ENCODE peak calls at places on chromosomes 16 and 17, in four cellular contexts. A is IMR-90, V is Peyer's patch, N is body of pancreas. P is an unnamed sample. For H3K4me1, the result is how much of the 10 kb centered on the place peaks cover.

GRCh38 chr17:67377727-67378443 is 804 bp downstream of the PITPNC1 start:
- DNase-seq in A (peak), V (peak), N (peak), P (peak)

GRCh38 chr17:44607836-44608690 is 48.2 kb upstream of the MEIOC start:
- DNase-seq in A (peak), V (no peak), N (no peak), P (no peak)

GRCh38 chr17:5545051-5545987 is 39.0 kb downstream of the NLRP1 start:
- DNase-seq in A (peak), V (peak), N (no peak), P (peak)

GRCh38 chr17:63702223-63702577 is 2.3 kb upstream of the LIMD2 start:
- DNase-seq in A (no peak), V (peak), N (no peak), P (no peak)

GRCh38 chr16:48445782-48446533 is 60.7 kb upstream of the SIAH1 start:
- DNase-seq in A (no peak), V (no peak), N (no peak), P (no peak)

GRCh38 chr16:88650749-88651275 is at the start of gene CYBA:
- DNase-seq in A (peak), V (peak), N (peak), P (peak)

GRCh38 chr17:17836818-17837379 is at the start of gene SREBF1:
- DNase-seq in A (peak), V (peak), N (peak), P (peak)

GRCh38 chr16:12896562-12896961 is 4.8 kb upstream of the SHISA9 start:
- DNase-seq in A (no peak), V (no peak), N (no peak), P (no peak)

GRCh38 chr17:58918072-58918471 is 162.4 kb downstream of the PPM1E start:
- DNase-seq in A (no peak), V (no peak), N (no peak), P (no peak)

GRCh38 chr16:27698266-27698665 is 148.3 kb downstream of the KATNIP start:
- DNase-seq in A (no peak), V (no peak), N (no peak), P (no peak)

GRCh38 chr17:2547176-2547575 is 35.5 kb upstream of the METTL16 start:
- DNase-seq in A (peak), V (no peak), N (no peak), P (peak)

GRCh38 chr17:34981538-34982241 is 1.4 kb downstream of the LIG3 start:
- DNase-seq in A (peak), V (no peak), N (no peak), P (no peak)

GRCh38 chr16:1655909-1656807 is 21.9 kb upstream of the JPT2 start:
- DNase-seq in A (no peak), V (no peak), N (no peak), P (no peak)

GRCh38 chr16:83989300-83989699 is 21.3 kb downstream of the NECAB2 start:
- DNase-seq in A (no peak), V (no peak), N (peak), P (no peak)

GRCh38 chr16:19884611-19885455 is at the start of gene GPRC5B:
- DNase-seq in A (peak), V (no peak), N (peak), P (peak)

GRCh38 chr17:31175237-31175636 is 80.5 kb downstream of the NF1 start:
- DNase-seq in A (no peak), V (no peak), N (no peak), P (peak)

GRCh38 chr16:69048328-69049120 is 56.9 kb upstream of the HAS3 start:
- DNase-seq in A (no peak), V (no peak), N (no peak), P (no peak)

GRCh38 chr16:77882359-77882758 is 94.0 kb downstream of the VAT1L start:
- DNase-seq in A (peak), V (no peak), N (no peak), P (no peak)

DNA sequence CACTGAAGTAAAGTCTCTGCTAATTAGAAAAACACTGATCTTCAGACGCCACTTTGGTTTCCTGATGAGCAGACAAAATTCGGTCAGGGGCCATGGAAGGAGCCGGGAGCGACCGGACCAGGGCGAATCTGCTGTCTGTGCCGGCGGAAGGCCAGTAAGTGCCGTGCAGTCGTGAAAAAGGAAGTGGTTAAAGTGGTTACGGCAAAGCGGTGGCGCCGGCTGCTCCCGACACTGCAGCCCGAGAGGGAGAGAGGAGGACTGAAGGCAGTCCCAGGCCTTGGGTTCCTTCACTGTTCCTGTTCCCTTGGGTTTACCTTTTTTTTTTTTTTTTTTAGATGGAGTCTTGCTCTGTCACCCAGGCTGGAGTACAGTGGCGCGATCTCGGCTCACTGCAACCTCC is 17.3 kb upstream of the HEXD start:
- DNase-seq in A (no peak), V (peak), N (no peak), P (no peak)
- TF ChIP-seq POLR2A in A (no peak), V (no peak), N (no peak), P (no peak)

GRCh38 chr16:529012-529575 is 1.6 kb downstream of the CAPN15 start:
- DNase-seq in A (no peak), V (peak), N (peak), P (no peak)
- H3K4me3 ChIP-seq in A (peak), V (peak), N (peak), P (peak)

GRCh38 chr16:24731722-24732419 is 2.4 kb downstream of the TNRC6A start:
- DNase-seq in A (no peak), V (no peak), N (peak), P (peak)

GRCh38 chr16:24730914-24731313 is 1.5 kb downstream of the TNRC6A start:
- DNase-seq in A (no peak), V (no peak), N (no peak), P (no peak)

GRCh38 chr16:24736758-24737157 is 7.3 kb downstream of the TNRC6A start:
- DNase-seq in A (no peak), V (no peak), N (no peak), P (no peak)

GRCh38 chr16:24737391-24737871 is 8.0 kb downstream of the TNRC6A start:
- DNase-seq in A (peak), V (no peak), N (no peak), P (no peak)

DNA sequence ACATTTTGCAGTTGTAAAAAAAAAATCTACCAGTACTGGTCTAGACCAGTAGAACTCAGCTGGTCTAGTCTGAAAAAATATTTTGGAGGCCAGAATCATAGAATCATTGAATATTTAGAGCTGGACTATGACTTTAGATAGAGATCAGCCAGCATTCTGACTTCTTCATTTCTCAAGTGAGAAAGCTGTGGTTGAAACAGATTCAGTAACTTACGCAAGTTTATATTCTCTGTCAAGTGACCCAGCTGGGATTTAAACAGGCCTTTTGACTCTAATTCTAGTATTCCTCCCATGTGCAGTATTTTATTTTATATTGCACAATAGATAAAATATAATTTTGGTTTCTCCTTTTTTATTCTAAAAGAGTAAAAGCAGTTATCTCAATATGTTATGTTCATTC is 4.9 kb downstream of the TNRC6A start:
- DNase-seq in A (peak), V (no peak), N (no peak), P (no peak)
- H3K4me1 ChIP-seq in A (under half), V (under half), N (half or more), P (half or more)

DNA sequence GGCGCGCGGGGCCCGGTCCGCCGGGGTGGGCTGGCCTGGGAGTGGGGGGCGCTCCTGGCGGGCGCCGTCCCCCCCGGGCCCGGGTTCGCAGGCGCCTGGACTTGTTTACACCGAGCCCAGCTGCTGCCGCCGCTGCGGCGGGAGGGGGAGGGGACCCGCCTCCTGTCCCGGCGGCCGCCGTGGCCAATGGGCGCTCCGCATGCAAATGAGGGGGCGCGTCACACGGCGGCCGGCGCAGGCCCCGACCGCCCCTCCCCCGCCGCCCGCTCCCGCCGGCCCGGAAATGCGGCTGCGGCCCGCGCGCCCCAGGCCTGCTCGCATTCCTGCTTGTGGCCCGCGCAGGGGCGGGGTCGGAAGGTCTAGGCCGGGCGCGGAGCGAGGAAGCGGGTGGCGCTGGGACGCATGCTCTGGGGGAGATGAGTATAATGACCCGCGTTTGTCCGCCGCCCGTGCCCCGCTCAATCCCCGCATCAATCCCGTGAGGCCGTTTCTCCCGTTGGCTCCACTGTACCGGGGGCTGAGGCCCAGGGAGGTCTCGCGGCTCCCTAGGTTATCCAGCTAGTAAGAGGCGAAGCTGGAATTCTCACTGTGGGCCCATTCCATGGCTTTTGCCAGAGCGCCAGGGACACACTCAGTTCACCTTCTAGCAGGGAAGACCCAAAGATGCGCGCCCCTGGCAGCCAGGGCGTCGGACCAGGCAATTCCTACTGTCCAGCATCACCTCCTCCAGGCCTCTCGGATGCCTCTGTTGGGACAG is at the start of gene YPEL3:
- DNase-seq in A (peak), V (peak), N (peak), P (peak)
- TF ChIP-seq POLR2A in A (no peak), V (peak), N (peak), P (peak)

GRCh38 chr17:77476920-77477805 is 336.4 kb downstream of the SEC14L1 start:
- DNase-seq in A (peak), V (no peak), N (peak), P (peak)
- H3K4me3 ChIP-seq in A (no peak), V (no peak), N (no peak), P (no peak)

DNA sequence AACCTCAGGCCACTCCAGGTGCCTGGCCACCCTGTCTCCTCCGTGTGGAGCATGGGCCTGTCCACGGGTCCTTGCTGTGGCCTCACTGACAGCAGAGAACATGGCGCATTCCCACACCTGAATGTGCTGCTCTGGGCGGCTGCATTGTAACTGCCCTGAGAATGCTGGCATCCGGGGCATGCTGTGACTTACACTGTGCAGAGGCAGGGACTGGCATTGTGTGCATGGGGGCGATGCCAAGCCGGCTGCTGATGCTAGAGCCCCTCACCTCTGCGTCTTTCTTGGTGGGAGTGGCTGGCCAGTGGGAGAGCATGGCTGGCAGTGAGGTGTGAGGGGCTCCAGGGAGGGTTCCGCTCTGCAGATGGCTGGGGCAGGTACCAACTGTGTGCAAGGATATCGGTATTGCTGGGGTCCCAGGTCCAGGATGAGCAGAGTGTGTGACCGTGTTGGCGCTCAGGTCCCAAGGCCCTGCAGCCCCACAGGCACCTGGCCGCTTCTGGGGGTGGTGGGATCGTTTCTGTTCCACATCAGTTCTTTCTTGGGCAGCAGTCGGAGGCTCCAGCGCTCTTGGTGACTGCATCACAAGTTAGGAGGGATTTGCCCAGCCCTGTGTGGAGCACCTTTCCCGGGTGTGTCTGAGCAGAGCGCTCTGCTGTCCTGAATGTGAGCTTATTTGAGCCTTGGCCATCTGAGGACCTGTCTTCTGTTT is 94.7 kb downstream of the NPIPB11 start:
- DNase-seq in A (no peak), V (no peak), N (no peak), P (no peak)
- H3K4me1 ChIP-seq in A (under half), V (under half), N (under half), P (under half)

P was measured in adrenal gland.